ENCODE peak calls at places on chromosomes 1 and 21, in eight cellular contexts. S is lower lobe of right lung, O is amniotic stem cell, P is astrocyte of the spinal cord, F is GM06990, V is lower leg skin, U is amygdala, K is nucleus accumbens. E is an unnamed sample.
A peak's percentile ranks its signal among the peaks of the same experiment; 100 is the strongest.

GRCh38 chr1:71365451-71365850 is 284.6 kb upstream of the ZRANB2 start:
- DNase-seq in S (no peak), O (no peak), P (peak; percentile 28), F (no peak), V (no peak), U (no peak), K (no peak), E (no peak)

GRCh38 chr1:3594706-3595377 is 16.5 kb downstream of the MEGF6 start:
- DNase-seq in S (no peak), O (no peak), P (no peak), F (no peak), V (no peak), U (peak; percentile 27), K (no peak), E (no peak)

GRCh38 chr1:99326215-99326949 is 62.1 kb downstream of the PLPPR4 start:
- DNase-seq in S (no peak), O (no peak), P (no peak), F (no peak), V (no peak), U (no peak), K (no peak), E (no peak)

GRCh38 chr1:77511440-77511840 is 171.0 kb downstream of the ZZZ3 start:
- DNase-seq in S (no peak), O (peak; percentile 27), P (peak; percentile 77), F (no peak), V (no peak), U (no peak), K (no peak), E (peak; percentile 86)

GRCh38 chr1:82485591-82486369 is 685.0 kb downstream of the ADGRL2 start:
- DNase-seq in S (no peak), O (no peak), P (peak; percentile 80), F (no peak), V (no peak), U (no peak), K (no peak), E (peak; percentile 46)

GRCh38 chr21:42554251-42554937 is 40.7 kb downstream of the SLC37A1 start:
- DNase-seq in S (no peak), O (no peak), P (no peak), F (no peak), V (no peak), U (no peak), K (no peak), E (no peak)

GRCh38 chr1:62810420-62811274 is 26.7 kb downstream of the ATG4C start:
- DNase-seq in S (no peak), O (no peak), P (no peak), F (peak; percentile 25), V (no peak), U (no peak), K (no peak), E (no peak)

GRCh38 chr1:212477014-212477679 is 44.4 kb downstream of the NENF start:
- DNase-seq in S (peak; percentile 76), O (peak; percentile 75), P (peak; percentile 84), F (peak; percentile 55), V (peak; percentile 97), U (peak; percentile 83), K (peak; percentile 48), E (peak; percentile 87)

GRCh38 chr21:42278750-42279149 is 36.5 kb downstream of the TFF3 start:
- DNase-seq in S (no peak), O (no peak), P (no peak), F (no peak), V (no peak), U (no peak), K (no peak), E (no peak)

GRCh38 chr1:152495066-152495675 is 15.4 kb upstream of the LCE5A start:
- DNase-seq in S (no peak), O (no peak), P (no peak), F (no peak), V (no peak), U (no peak), K (no peak), E (peak; percentile 34)

GRCh38 chr1:144551107-144551542 is 41.6 kb upstream of the PPIAL4F start:
- DNase-seq in S (no peak), O (no peak), P (no peak), F (peak; percentile 76), V (no peak), U (no peak), K (no peak), E (no peak)

GRCh38 chr1:64654519-64655341 is 90.1 kb upstream of the RAVER2 start:
- DNase-seq in S (no peak), O (no peak), P (no peak), F (no peak), V (no peak), U (no peak), K (no peak), E (peak; percentile 4)

GRCh38 chr1:11731719-11732283 is 4.1 kb upstream of the AGTRAP start:
- DNase-seq in S (peak; percentile 74), O (no peak), P (peak; percentile 57), F (no peak), V (peak; percentile 91), U (peak; percentile 83), K (no peak), E (peak; percentile 84)

GRCh38 chr21:14403681-14404318 is 20.9 kb upstream of the HSPA13 start:
- DNase-seq in S (no peak), O (no peak), P (peak; percentile 41), F (no peak), V (no peak), U (no peak), K (no peak), E (peak; percentile 34)

GRCh38 chr1:84164156-84164555 is 20.1 kb downstream of the PRKACB start:
- DNase-seq in S (no peak), O (no peak), P (no peak), F (no peak), V (no peak), U (no peak), K (no peak), E (no peak)

GRCh38 chr1:67535474-67535873 is 105.3 kb upstream of the SERBP1 start:
- DNase-seq in S (peak; percentile 85), O (peak; percentile 81), P (peak; percentile 83), F (peak; percentile 10), V (peak; percentile 96), U (peak; percentile 43), K (no peak), E (peak; percentile 78)

GRCh38 chr1:177648138-177648537 is 321.7 kb downstream of the SEC16B start:
- DNase-seq in S (no peak), O (no peak), P (no peak), F (no peak), V (no peak), U (no peak), K (no peak), E (no peak)

GRCh38 chr1:112911506-112911905 is 44.5 kb downstream of the SLC16A1 start:
- DNase-seq in S (no peak), O (no peak), P (no peak), F (no peak), V (no peak), U (no peak), K (no peak), E (no peak)

GRCh38 chr1:156504821-156505678 is 4.5 kb upstream of the MEF2D start:
- DNase-seq in S (peak; percentile 100), O (peak; percentile 98), P (peak; percentile 100), F (peak; percentile 96), V (peak; percentile 100), U (peak; percentile 97), K (peak; percentile 74), E (peak; percentile 98)

GRCh38 chr21:15514073-15514946 is 215.5 kb upstream of the USP25 start:
- DNase-seq in S (no peak), O (no peak), P (no peak), F (peak; percentile 58), V (no peak), U (no peak), K (no peak), E (peak; percentile 3)

GRCh38 chr1:236768601-236769000 is 26.5 kb upstream of the MTR start:
- DNase-seq in S (no peak), O (no peak), P (no peak), F (no peak), V (no peak), U (no peak), K (no peak), E (no peak)

GRCh38 chr1:111199881-111200801 is at the start of gene DENND2D:
- DNase-seq in S (peak; percentile 76), O (no peak), P (no peak), F (no peak), V (peak; percentile 90), U (peak; percentile 31), K (no peak), E (no peak)

GRCh38 chr1:18556364-18556763 is 74.3 kb upstream of the PAX7 start:
- DNase-seq in S (no peak), O (no peak), P (no peak), F (no peak), V (no peak), U (no peak), K (no peak), E (peak; percentile 41)

GRCh38 chr1:193042766-193043691 is 16.1 kb downstream of the UCHL5 start:
- DNase-seq in S (no peak), O (no peak), P (no peak), F (no peak), V (no peak), U (no peak), K (no peak), E (no peak)

GRCh38 chr1:20574686-20575543 is 14.0 kb upstream of the CDA start:
- DNase-seq in S (peak; percentile 89), O (no peak), P (peak; percentile 75), F (peak; percentile 69), V (peak; percentile 89), U (peak; percentile 22), K (no peak), E (peak; percentile 85)

GRCh38 chr1:16048573-16049189 is 5.1 kb downstream of the CLCNKB start:
- DNase-seq in S (peak; percentile 72), O (no peak), P (peak; percentile 31), F (no peak), V (no peak), U (no peak), K (no peak), E (peak; percentile 44)

GRCh38 chr1:32989160-32989894 is 24.7 kb upstream of the RNF19B start:
- DNase-seq in S (peak; percentile 80), O (peak; percentile 64), P (peak; percentile 98), F (no peak), V (peak; percentile 92), U (peak; percentile 37), K (no peak), E (peak; percentile 96)

GRCh38 chr21:40466893-40467483 is 380.0 kb downstream of the DSCAM start:
- DNase-seq in S (no peak), O (peak; percentile 29), P (peak; percentile 39), F (no peak), V (no peak), U (no peak), K (no peak), E (peak; percentile 3)

GRCh38 chr1:51926171-51926812 is 47.8 kb upstream of the NRDC start:
- DNase-seq in S (no peak), O (no peak), P (peak; percentile 38), F (no peak), V (no peak), U (no peak), K (no peak), E (peak; percentile 58)

GRCh38 chr1:96519851-96520281 is 201.7 kb upstream of the PTBP2 start:
- DNase-seq in S (no peak), O (no peak), P (peak; percentile 66), F (no peak), V (no peak), U (no peak), K (no peak), E (peak; percentile 38)